ENCODE peak calls at places on chromosomes 13 and 19, in eight cellular contexts. L is stimulated activated CD8-positive, alpha-beta memory T cell treated with anti-CD3 and anti-CD28 coated beads, Interleukin-12 subunit alpha, Interleukin-12 subunit beta, amount 100 ng/mL, for 4 hours; N is NCI-H1694 treated with DMSO at 0.1 percent for 48 hours; K is amniotic stem cell; V is hepatocyte; B is PC-3; Z is stimulated activated CD4-positive, alpha-beta T cell treated with anti-CD3 and anti-CD28 coated beads, TNF-alpha, amount 100 ng/mL, for 4 hours; D is endothelial cell of umbilical vein. X is an unnamed sample.

GRCh38 chr13:112071011-112071901 is 4.3 kb downstream of the SOX1 start:
- DNase-seq in N (no peak), V (no peak), L (no peak), B (no peak), D (no peak), K (no peak), Z (no peak), X (no peak)

GRCh38 chr13:48908381-48909087 is 67.2 kb upstream of the FNDC3A start:
- DNase-seq in Z (no peak), V (no peak), L (no peak), D (no peak), N (no peak), K (no peak), B (peak; percentile 80), X (no peak)

GRCh38 chr19:7540761-7541480 is 5.4 kb downstream of the PNPLA6 start:
- DNase-seq in B (peak; percentile 45), Z (no peak), V (no peak), N (no peak), D (peak; percentile 25), K (no peak), L (no peak), X (no peak)

GRCh38 chr19:36771275-36772231 is 1.1 kb downstream of the ZNF850 start:
- DNase-seq in L (no peak), K (peak; percentile 70), Z (no peak), V (peak; percentile 82), D (peak; percentile 94), N (no peak), B (peak; percentile 11), X (no peak)

GRCh38 chr19:49327878-49328544 is 3.0 kb upstream of the SLC6A16 start:
- DNase-seq in V (no peak), B (peak; percentile 58), D (peak; percentile 34), N (peak; percentile 10), K (no peak), Z (no peak), L (no peak), X (no peak)

GRCh38 chr19:18414504-18415176 is 4.6 kb upstream of the SSBP4 start:
- DNase-seq in N (no peak), L (no peak), V (no peak), K (no peak), D (no peak), Z (no peak), B (no peak), X (no peak)

GRCh38 chr13:113129921-113130750 is 7.5 kb downstream of the F10 start:
- DNase-seq in V (no peak), L (no peak), Z (no peak), K (no peak), D (peak; percentile 21), N (no peak), B (no peak), X (no peak)

GRCh38 chr19:12331211-12331941 is 2.1 kb downstream of the ZNF563 start:
- DNase-seq in B (no peak), L (peak; percentile 62), N (no peak), V (peak; percentile 66), D (no peak), K (no peak), Z (peak; percentile 27), X (peak; percentile 35)

GRCh38 chr13:46698015-46698414 is 98.9 kb downstream of the ESD start:
- DNase-seq in L (no peak), N (no peak), K (no peak), B (no peak), V (no peak), Z (no peak), D (no peak), X (no peak)

GRCh38 chr19:1247747-1248453 is 483 bp upstream of the MIDN start:
- DNase-seq in N (no peak), L (peak; percentile 64), D (peak; percentile 90), Z (peak; percentile 52), B (peak; percentile 65), K (no peak), V (peak; percentile 88), X (peak; percentile 81)

GRCh38 chr19:49746206-49746958 is 16.7 kb downstream of the TSKS start:
- DNase-seq in B (peak; percentile 46), K (no peak), V (no peak), D (peak; percentile 70), L (peak; percentile 11), Z (no peak), N (no peak), X (peak; percentile 66)

GRCh38 chr19:55836340-55836739 is at the start of gene NLRP4:
- DNase-seq in L (no peak), B (no peak), K (no peak), N (no peak), D (no peak), V (no peak), Z (no peak), X (no peak)

GRCh38 chr13:40060318-40061007 is 405.0 kb downstream of the COG6 start:
- DNase-seq in V (no peak), L (no peak), Z (no peak), N (peak; percentile 97), K (no peak), D (no peak), B (peak; percentile 60), X (no peak)

X was measured in memory B cell.